ENCODE peak calls at places on chromosomes 16 and 17, in eight cellular contexts. E is A549; J is PC-9; C is CD8-positive, alpha-beta T cell; V is heart right ventricle; F is transverse colon; Y is lower lobe of right lung; P is HCT116. A is an unnamed sample.

GRCh38 chr17:47188266-47188665 is 829 bp downstream of the CDC27 start:
- DNase-seq in V (no peak), E (peak; percentile 54), J (no peak), C (no peak), F (no peak), P (no peak), Y (no peak), A (no peak)

GRCh38 chr17:72416054-72416691 is 295.4 kb downstream of the SOX9 start:
- DNase-seq in P (no peak), Y (no peak), C (no peak), E (no peak), J (no peak), F (no peak), V (no peak), A (no peak)

GRCh38 chr16:20385844-20386832 is 18.4 kb downstream of the PDILT start:
- DNase-seq in Y (peak; percentile 63), E (peak; percentile 65), V (peak; percentile 62), J (no peak), F (peak; percentile 64), P (peak; percentile 35), C (peak; percentile 20), A (peak; percentile 84)

GRCh38 chr16:63850979-63851378 is 1270.9 kb downstream of the CDH11 start:
- DNase-seq in C (no peak), J (no peak), P (no peak), Y (no peak), V (no peak), F (no peak), E (no peak), A (no peak)

GRCh38 chr17:74454197-74455024 is 12.0 kb upstream of the CD300A start:
- DNase-seq in P (peak; percentile 66), E (peak; percentile 48), F (peak; percentile 94), V (peak; percentile 95), C (no peak), J (peak; percentile 55), Y (peak; percentile 94), A (peak; percentile 96)

GRCh38 chr17:48030531-48030930 is 7.1 kb downstream of the COPZ2 start:
- DNase-seq in C (no peak), Y (no peak), F (no peak), J (no peak), V (no peak), P (no peak), E (no peak), A (no peak)

GRCh38 chr16:24721830-24722238 is 7.6 kb upstream of the TNRC6A start:
- DNase-seq in C (no peak), F (no peak), Y (no peak), J (no peak), P (no peak), V (no peak), E (no peak), A (no peak)

GRCh38 chr17:67615011-67615561 is 102.7 kb upstream of the NOL11 start:
- DNase-seq in Y (no peak), P (no peak), V (peak; percentile 28), C (no peak), F (no peak), E (no peak), J (no peak), A (no peak)

GRCh38 chr17:17179371-17179827 is 26.7 kb downstream of the PLD6 start:
- DNase-seq in C (no peak), V (no peak), F (no peak), E (no peak), P (no peak), Y (no peak), J (no peak), A (no peak)

GRCh38 chr16:27700596-27700995 is 150.7 kb downstream of the KATNIP start:
- DNase-seq in F (no peak), J (no peak), Y (no peak), E (no peak), P (no peak), V (no peak), C (no peak), A (peak; percentile 14)

GRCh38 chr16:85554114-85554790 is 58.9 kb upstream of the GSE1 start:
- DNase-seq in J (peak; percentile 76), P (peak; percentile 80), V (peak; percentile 53), C (peak; percentile 59), E (peak; percentile 88), F (peak; percentile 83), Y (peak; percentile 80), A (no peak)

GRCh38 chr17:20243524-20243923 is 223.8 kb downstream of the LGALS9B start:
- DNase-seq in E (no peak), Y (no peak), P (no peak), J (no peak), V (no peak), F (no peak), C (no peak), A (no peak)

GRCh38 chr17:4900231-4901107 is 1.1 kb downstream of the C17orf107 start:
- DNase-seq in C (peak; percentile 42), J (no peak), P (no peak), V (no peak), E (no peak), F (peak; percentile 56), Y (peak; percentile 71), A (peak; percentile 39)

GRCh38 chr16:88967800-88968588 is 9.0 kb downstream of the CBFA2T3 start:
- DNase-seq in F (peak; percentile 82), E (no peak), Y (no peak), C (no peak), V (peak; percentile 11), J (no peak), P (no peak), A (peak; percentile 56)
- TF ChIP-seq CTCF in F (no peak), E (no peak), Y (no peak), C (no peak), V (no peak), J (no peak), P (no peak), A (no peak)

GRCh38 chr17:42563950-42564349 is 2.0 kb downstream of the COASY start:
- DNase-seq in E (no peak), V (no peak), J (no peak), F (no peak), C (no peak), Y (no peak), P (no peak), A (peak; percentile 57)
- H3K4me1 ChIP-seq in E (peaks cover 38% of the 10 kb centered on the region), V (peaks cover 33% of the 10 kb centered on the region), J (peaks cover 32% of the 10 kb centered on the region), F (peaks cover 18% of the 10 kb centered on the region), C (peaks cover 47% of the 10 kb centered on the region), Y (peaks cover 60% of the 10 kb centered on the region), P (peaks cover 58% of the 10 kb centered on the region), A (peaks cover 26% of the 10 kb centered on the region)

DNA sequence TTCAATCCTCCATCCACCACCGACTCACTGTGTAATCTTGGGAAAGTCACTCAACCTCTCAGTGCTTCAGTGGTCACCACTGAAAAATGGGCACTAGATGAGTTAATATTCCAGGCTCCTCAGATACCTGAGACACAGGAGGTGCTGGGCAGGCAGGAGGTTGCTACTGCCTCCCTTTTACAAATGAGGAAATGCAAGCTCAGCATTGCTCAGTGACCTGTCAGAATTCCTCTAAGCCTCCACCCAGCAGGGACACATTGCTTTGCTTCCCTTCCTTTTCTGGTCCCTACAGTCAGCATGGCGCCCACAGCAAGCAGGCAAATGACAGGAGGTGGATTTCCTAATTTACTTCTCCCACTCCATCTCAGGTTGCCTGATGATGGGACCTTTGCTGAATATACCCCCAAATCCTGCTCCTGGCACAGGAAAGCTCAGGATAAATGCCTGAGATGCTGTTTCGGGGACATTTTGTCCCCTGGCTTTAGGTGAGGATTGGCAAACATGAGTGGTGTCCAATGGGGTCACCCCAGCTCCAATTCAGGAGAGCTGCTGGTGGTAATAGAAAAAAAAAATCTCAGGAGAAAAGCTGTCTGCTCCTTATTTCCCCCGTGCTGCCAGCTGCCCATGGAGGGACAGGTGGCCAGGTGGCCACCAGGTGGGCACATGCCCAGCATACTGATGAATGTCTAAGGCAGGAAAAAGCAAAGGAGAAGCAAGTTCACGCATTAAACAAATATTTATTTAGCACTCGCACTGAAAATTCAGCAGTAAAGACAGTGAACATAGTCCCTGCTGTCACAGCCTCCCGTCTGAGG is 5.0 kb upstream of the KRT13 start:
- DNase-seq in V (no peak), J (peak; percentile 63), C (no peak), E (no peak), Y (no peak), P (no peak), F (no peak), A (peak; percentile 2)
- TF ChIP-seq CTCF in V (no peak), J (no peak), C (no peak), E (no peak), Y (no peak), P (no peak), F (no peak), A (no peak)

GRCh38 chr16:3578610-3579551 is 1.7 kb upstream of the NLRC3 start:
- DNase-seq in J (no peak), E (no peak), C (peak; percentile 37), V (no peak), Y (no peak), F (peak; percentile 62), P (no peak), A (no peak)
- H3K4me1 ChIP-seq in J (no peaks in the 10 kb centered on the region), E (peaks cover 8% of the 10 kb centered on the region), C (peaks cover 44% of the 10 kb centered on the region), V (no peaks in the 10 kb centered on the region), Y (no peaks in the 10 kb centered on the region), F (no peaks in the 10 kb centered on the region), P (peaks cover 9% of the 10 kb centered on the region), A (no peaks in the 10 kb centered on the region)

GRCh38 chr16:26645629-26646028 is 421.1 kb upstream of the C16orf82 start:
- DNase-seq in F (no peak), E (no peak), Y (no peak), J (no peak), P (no peak), C (peak; percentile 27), V (no peak), A (peak; percentile 3)
- TF ChIP-seq CTCF in F (peak; percentile 11), E (no peak), Y (peak; percentile 29), J (peak; percentile 60), P (peak; percentile 51), C (no peak), V (no peak), A (no peak)

DNA sequence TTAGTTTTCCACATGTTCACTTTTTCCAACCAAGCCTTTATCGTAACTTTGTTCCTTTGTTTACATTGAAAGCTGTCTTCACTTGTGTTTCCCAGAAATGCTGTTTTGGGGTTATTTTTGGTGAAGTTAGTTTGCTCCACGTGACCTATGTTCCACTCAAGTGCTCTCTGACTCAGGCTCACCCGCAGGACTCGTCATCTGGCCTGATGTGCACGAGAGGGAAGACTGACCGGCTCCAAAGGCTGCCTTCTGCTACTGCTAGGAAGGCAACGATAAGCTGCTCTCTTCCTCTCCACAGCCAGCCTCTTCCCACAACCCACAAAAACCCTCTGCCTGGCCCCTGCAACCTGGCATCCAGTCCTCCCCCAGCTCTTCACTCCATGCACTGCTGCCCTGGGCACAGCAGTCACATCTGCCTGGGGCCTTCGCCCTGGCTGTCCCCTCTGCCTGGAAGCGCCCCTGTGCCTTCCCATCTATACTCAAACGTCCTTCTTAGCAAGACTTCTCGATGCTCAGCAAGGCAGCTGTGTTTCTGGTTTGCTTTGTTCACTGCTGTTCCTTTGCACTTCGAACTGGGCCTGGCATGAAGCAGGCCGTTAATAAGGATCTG is 28.0 kb downstream of the ZCCHC14 start:
- DNase-seq in J (peak; percentile 49), E (no peak), C (no peak), P (no peak), F (peak; percentile 66), V (peak; percentile 60), Y (peak; percentile 75), A (peak; percentile 64)
- H3K4me1 ChIP-seq in J (peaks cover 46% of the 10 kb centered on the region), E (peaks cover 24% of the 10 kb centered on the region), C (peaks cover 33% of the 10 kb centered on the region), P (peaks cover 36% of the 10 kb centered on the region), F (peaks cover 50% of the 10 kb centered on the region), V (peaks cover 73% of the 10 kb centered on the region), Y (peaks cover 71% of the 10 kb centered on the region), A (peaks cover 42% of the 10 kb centered on the region)

GRCh38 chr17:81537343-81537855 is 9.2 kb downstream of the FSCN2 start:
- DNase-seq in F (peak; percentile 67), E (peak; percentile 77), J (no peak), C (peak; percentile 35), V (no peak), P (peak; percentile 49), Y (no peak), A (peak; percentile 88)
- TF ChIP-seq CTCF in F (peak; percentile 71), E (peak; percentile 51), J (peak; percentile 56), C (peak; percentile 30), V (peak; percentile 54), P (peak; percentile 90), Y (peak; percentile 58), A (peak; percentile 72)